ENCODE peak calls at places on chromosomes 1 and 21, in nine cellular contexts. A is brain microvascular endothelial cell, E is A549, H is lung, Q is GM06990, F is astrocyte of the spinal cord, P is HFF-Myc, X is heart right ventricle, K is RWPE2. V is an unnamed sample.

GRCh38 chr1:161840363-161840762 is 74.2 kb downstream of the ATF6 start:
- DNase-seq in A (no peak), E (no peak), H (no peak), Q (no peak), F (peak; percentile 52), P (no peak), X (no peak), K (no peak), V (no peak)

GRCh38 chr1:21117159-21117953 is 59.3 kb downstream of the EIF4G3 start:
- DNase-seq in A (no peak), E (no peak), H (no peak), Q (no peak), F (no peak), P (no peak), X (no peak), K (no peak), V (no peak)

GRCh38 chr21:42562816-42563215 is 49.2 kb downstream of the SLC37A1 start:
- DNase-seq in A (no peak), E (no peak), H (no peak), Q (no peak), F (no peak), P (no peak), X (no peak), K (no peak), V (no peak)

GRCh38 chr1:101239095-101240040 is 2.5 kb downstream of the S1PR1 start:
- DNase-seq in A (no peak), E (no peak), H (no peak), Q (no peak), F (no peak), P (no peak), X (no peak), K (no peak), V (no peak)

GRCh38 chr1:181208076-181208475 is 119.6 kb downstream of the IER5 start:
- DNase-seq in A (no peak), E (no peak), H (no peak), Q (no peak), F (no peak), P (no peak), X (no peak), K (no peak), V (no peak)

GRCh38 chr21:17429936-17430335 is 82.9 kb upstream of the CXADR start:
- DNase-seq in A (no peak), E (no peak), H (no peak), Q (no peak), F (no peak), P (no peak), X (no peak), K (no peak), V (no peak)

GRCh38 chr1:87089823-87090222 is 175.4 kb downstream of the HS2ST1 start:
- DNase-seq in A (no peak), E (no peak), H (no peak), Q (no peak), F (no peak), P (no peak), X (no peak), K (no peak), V (no peak)

GRCh38 chr1:6517435-6517851 is 26.0 kb upstream of the PLEKHG5 start:
- DNase-seq in A (no peak), E (no peak), H (no peak), Q (no peak), F (no peak), P (no peak), X (no peak), K (no peak), V (no peak)

GRCh38 chr1:228374711-228375577 is 31.7 kb downstream of the TRIM11 start:
- DNase-seq in A (peak; percentile 56), E (no peak), H (peak; percentile 62), Q (no peak), F (peak; percentile 68), P (peak; percentile 35), X (peak; percentile 89), K (no peak), V (peak; percentile 88)

GRCh38 chr1:204461331-204462228 is 33.0 kb downstream of the PIK3C2B start:
- DNase-seq in A (no peak), E (no peak), H (no peak), Q (peak; percentile 71), F (no peak), P (no peak), X (peak; percentile 59), K (no peak), V (no peak)

GRCh38 chr1:41381691-41382530 is 20.7 kb downstream of the FOXO6 start:
- DNase-seq in A (no peak), E (peak; percentile 69), H (no peak), Q (no peak), F (no peak), P (no peak), X (peak; percentile 60), K (no peak), V (no peak)

GRCh38 chr1:228368801-228369607 is 37.6 kb downstream of the TRIM11 start:
- DNase-seq in A (no peak), E (no peak), H (no peak), Q (no peak), F (no peak), P (no peak), X (peak; percentile 76), K (peak; percentile 22), V (no peak)

GRCh38 chr1:221888218-221888617 is 146.3 kb upstream of the DUSP10 start:
- DNase-seq in A (no peak), E (no peak), H (no peak), Q (no peak), F (no peak), P (no peak), X (no peak), K (no peak), V (no peak)

GRCh38 chr1:202987922-202988583 is 19.1 kb upstream of the TMEM183A start:
- DNase-seq in A (no peak), E (no peak), H (no peak), Q (no peak), F (no peak), P (no peak), X (no peak), K (no peak), V (no peak)

DNA sequence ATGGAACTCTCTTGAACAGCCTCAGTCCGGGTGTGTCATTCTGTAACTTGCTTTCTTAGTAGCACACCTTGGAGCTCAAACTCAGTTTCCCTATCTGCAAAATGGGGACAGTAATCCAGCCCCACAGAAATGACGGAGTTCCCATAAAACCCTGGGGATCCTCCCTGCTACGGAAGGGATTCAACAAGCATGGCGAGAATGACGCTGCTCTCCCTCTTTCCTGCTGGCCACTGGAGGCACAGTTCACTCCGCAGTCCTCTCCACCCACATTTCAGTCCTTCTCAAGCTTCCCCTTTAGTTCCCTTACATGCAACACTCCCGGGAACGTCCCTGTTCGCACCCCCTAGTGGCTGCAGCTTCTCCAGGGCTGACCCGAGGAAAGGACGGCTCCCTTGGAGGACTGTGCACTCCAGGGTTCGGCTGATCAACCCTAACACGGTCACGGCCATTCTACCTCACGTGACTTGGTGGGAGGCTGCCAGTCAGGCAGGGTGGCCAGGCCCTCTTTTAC is 20.6 kb downstream of the RUNX3 start:
- DNase-seq in A (peak; percentile 82), E (peak; percentile 73), H (peak; percentile 69), Q (peak; percentile 9), F (peak; percentile 68), P (no peak), X (peak; percentile 55), K (no peak), V (peak; percentile 7)
- TF ChIP-seq CTCF in A (peak; percentile 85), E (peak; percentile 30), H (peak; percentile 32), Q (peak; percentile 3), F (peak; percentile 74), P (peak; percentile 59), X (peak; percentile 43), K (peak; percentile 15), V (peak; percentile 61)

DNA sequence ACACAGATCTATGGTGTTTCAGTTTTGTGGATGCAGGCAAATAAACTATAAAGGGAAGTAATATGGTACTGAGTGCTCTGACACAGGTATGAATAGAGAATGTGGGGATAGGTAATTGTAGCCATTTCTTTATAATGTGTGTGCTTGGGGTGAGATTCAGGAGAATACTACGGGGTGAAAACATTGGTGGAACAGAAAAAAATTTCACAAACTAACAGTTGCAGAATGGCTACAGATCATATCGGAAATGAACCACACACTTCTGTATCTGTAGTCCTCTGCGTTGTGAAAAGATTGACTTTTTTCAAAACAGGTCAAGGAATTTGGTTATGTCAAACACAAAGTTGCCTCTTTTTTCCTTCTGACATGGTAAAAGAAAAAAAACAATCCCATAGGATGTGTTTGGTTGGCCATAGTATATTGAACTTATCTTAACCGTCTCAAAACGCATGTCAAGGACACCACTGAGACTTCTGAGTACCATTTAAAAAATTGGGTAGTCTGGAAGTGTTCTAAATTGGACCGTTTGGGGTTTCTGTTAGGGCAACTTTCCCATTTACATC is 1.1 kb upstream of the CDC73 start:
- DNase-seq in A (no peak), E (no peak), H (no peak), Q (no peak), F (no peak), P (no peak), X (no peak), K (no peak), V (no peak)
- H3K4me3 ChIP-seq in A (no peak overlapping the region), E (peak overlapping the region; percentile 71), H (no peak overlapping the region), Q (no peak overlapping the region), F (no peak overlapping the region), P (peak overlapping the region; percentile 66), X (peak overlapping the region; percentile 68), K (no peak overlapping the region), V (no peak overlapping the region)

GRCh38 chr21:32457360-32457840 is 44.9 kb downstream of the EVA1C start:
- DNase-seq in A (no peak), E (no peak), H (peak; percentile 56), Q (no peak), F (no peak), P (no peak), X (peak; percentile 36), K (no peak), V (no peak)
- TF ChIP-seq CTCF in A (peak; percentile 22), E (no peak), H (no peak), Q (no peak), F (no peak), P (no peak), X (peak; percentile 41), K (no peak), V (peak; percentile 11)

GRCh38 chr1:77680173-77680572 is 2.3 kb downstream of the ZZZ3 start:
- DNase-seq in A (no peak), E (no peak), H (no peak), Q (no peak), F (no peak), P (no peak), X (no peak), K (no peak), V (no peak)
- H3K4me3 ChIP-seq in A (no peak overlapping the region), E (no peak overlapping the region), H (no peak overlapping the region), Q (no peak overlapping the region), F (no peak overlapping the region), P (no peak overlapping the region), X (no peak overlapping the region), K (no peak overlapping the region), V (no peak overlapping the region)

DNA sequence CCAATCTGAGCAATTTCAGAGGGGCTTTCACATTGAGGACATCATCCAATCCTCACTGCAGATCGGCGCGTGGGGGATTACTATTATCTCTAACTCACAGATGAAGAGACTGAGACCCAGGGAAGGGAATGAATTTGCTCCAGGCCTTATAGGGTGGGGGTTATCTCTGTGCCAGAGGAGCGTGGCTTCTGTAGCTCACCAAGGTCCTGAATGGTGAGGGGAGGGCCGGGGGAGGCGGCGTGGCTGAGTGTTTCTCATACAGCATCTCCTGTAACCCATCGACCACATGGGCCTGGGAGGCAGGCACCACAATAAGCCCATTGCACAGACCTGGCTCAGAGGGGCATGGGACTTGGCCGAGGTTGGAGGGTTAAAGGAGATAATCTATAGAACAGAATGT is 143.0 kb upstream of the KLHDC7A start:
- DNase-seq in A (no peak), E (no peak), H (no peak), Q (no peak), F (no peak), P (no peak), X (no peak), K (no peak), V (no peak)
- TF ChIP-seq CTCF in A (no peak), E (no peak), H (no peak), Q (no peak), F (no peak), P (no peak), X (no peak), K (no peak), V (no peak)